ENCODE peak calls at places on chromosomes 11 and 22, in four cellular contexts. One of them, this sample, is unnamed.

GRCh38 chr11:84790849-84791427 is 836.2 kb downstream of the DLG2 start:
- DNase-seq in HCT116: no peak
- DNase-seq in K562: no peak
- DNase-seq in HepG2: no peak
- DNase-seq in this sample: no peak

GRCh38 chr11:104134760-104135159 is 29.2 kb downstream of the PDGFD start:
- DNase-seq in K562: no peak
- DNase-seq in HCT116: no peak
- DNase-seq in HepG2: no peak
- DNase-seq in this sample: no peak

GRCh38 chr11:76644591-76644990 is 26.0 kb downstream of the LRRC32 start:
- DNase-seq in HCT116: no peak
- DNase-seq in HepG2: no peak
- DNase-seq in K562: no peak
- DNase-seq in this sample: no peak

GRCh38 chr11:122984186-122985011 is 2.8 kb upstream of the BSX start:
- DNase-seq in HepG2: no peak
- DNase-seq in K562: no peak
- DNase-seq in HCT116: no peak
- DNase-seq in this sample: no peak

GRCh38 chr11:130420478-130421198 is 7.8 kb downstream of the ADAMTS8 start:
- DNase-seq in HepG2: no peak
- DNase-seq in K562: no peak
- DNase-seq in HCT116: no peak
- DNase-seq in this sample: no peak

GRCh38 chr11:88709567-88709966 is 356.2 kb downstream of the GRM5 start:
- DNase-seq in HepG2: no peak
- DNase-seq in K562: no peak
- DNase-seq in HCT116: no peak
- DNase-seq in this sample: peak

GRCh38 chr22:45952553-45952952 is 24.4 kb downstream of the WNT7B start:
- DNase-seq in K562: no peak
- DNase-seq in HCT116: no peak
- DNase-seq in HepG2: no peak
- DNase-seq in this sample: no peak

GRCh38 chr11:79198898-79199250 is 242.0 kb downstream of the TENM4 start:
- DNase-seq in HepG2: no peak
- DNase-seq in HCT116: no peak
- DNase-seq in K562: no peak
- DNase-seq in this sample: no peak

GRCh38 chr11:92948116-92948515 is 21.3 kb upstream of the MTNR1B start:
- DNase-seq in HepG2: peak
- DNase-seq in HCT116: no peak
- DNase-seq in K562: no peak
- DNase-seq in this sample: no peak

GRCh38 chr22:35824256-35824655 is 106.6 kb downstream of the APOL5 start:
- DNase-seq in HCT116: no peak
- DNase-seq in HepG2: peak
- DNase-seq in K562: no peak
- DNase-seq in this sample: no peak

GRCh38 chr22:17922925-17923898 is 101.1 kb downstream of the MICAL3 start:
- DNase-seq in K562: no peak
- DNase-seq in HCT116: no peak
- DNase-seq in HepG2: no peak
- DNase-seq in this sample: no peak

GRCh38 chr11:227824-228223 is 8.3 kb downstream of the SIRT3 start:
- DNase-seq in HepG2: no peak
- DNase-seq in K562: no peak
- DNase-seq in HCT116: no peak
- DNase-seq in this sample: no peak

GRCh38 chr11:21411114-21411513 is 741.7 kb downstream of the NELL1 start:
- DNase-seq in HepG2: peak
- DNase-seq in HCT116: no peak
- DNase-seq in K562: no peak
- DNase-seq in this sample: no peak

GRCh38 chr11:129460714-129461113 is 85.1 kb downstream of the BARX2 start:
- DNase-seq in HCT116: no peak
- DNase-seq in K562: no peak
- DNase-seq in HepG2: peak
- DNase-seq in this sample: no peak

GRCh38 chr11:44120169-44120568 is 24.7 kb downstream of the EXT2 start:
- DNase-seq in HCT116: no peak
- DNase-seq in K562: no peak
- DNase-seq in HepG2: no peak
- DNase-seq in this sample: no peak

GRCh38 chr22:36826262-36826661 is 9.4 kb upstream of the PVALB start:
- DNase-seq in HCT116: no peak
- DNase-seq in HepG2: no peak
- DNase-seq in K562: no peak
- DNase-seq in this sample: no peak
- TF ChIP-seq TCF7L2 in HCT116: no peak
- TF ChIP-seq TCF7L2 in HepG2: no peak
- TF ChIP-seq TCF7L2 in K562: no peak
- TF ChIP-seq TCF7L2 in this sample: no peak

DNA sequence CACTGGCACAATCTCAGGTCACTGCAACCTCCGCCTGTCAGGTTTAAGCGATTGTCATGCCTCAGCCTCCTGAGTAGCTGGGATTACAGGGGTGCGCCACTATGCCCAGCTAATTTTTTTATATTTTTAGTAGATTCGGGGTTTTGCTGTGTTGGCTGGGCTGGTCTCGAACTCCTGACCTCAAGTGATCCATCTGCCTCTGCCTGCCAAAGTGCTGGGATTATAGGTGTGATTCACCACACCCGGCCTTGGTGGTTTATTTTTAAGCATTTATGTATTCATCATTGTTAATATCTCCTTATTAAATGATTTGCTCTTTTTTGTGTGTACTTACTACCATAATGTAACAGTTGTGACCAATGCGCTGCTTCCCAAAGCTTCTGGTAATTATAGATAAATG is 171.7 kb downstream of the DDX10 start:
- DNase-seq in K562: no peak
- DNase-seq in HCT116: no peak
- DNase-seq in HepG2: no peak
- DNase-seq in this sample: no peak
- H3K4me3 ChIP-seq in K562: no peak
- H3K4me3 ChIP-seq in HCT116: no peak
- H3K4me3 ChIP-seq in HepG2: no peak
- H3K4me3 ChIP-seq in this sample: no peak

GRCh38 chr11:27976262-27976661 is 131.7 kb downstream of the KIF18A start:
- DNase-seq in K562: no peak
- DNase-seq in HCT116: no peak
- DNase-seq in HepG2: no peak
- DNase-seq in this sample: no peak

GRCh38 chr11:27977031-27977430 is 130.9 kb downstream of the KIF18A start:
- DNase-seq in K562: no peak
- DNase-seq in HCT116: peak
- DNase-seq in HepG2: no peak
- DNase-seq in this sample: peak

GRCh38 chr11:27972432-27973170 is 135.4 kb downstream of the KIF18A start:
- DNase-seq in HCT116: no peak
- DNase-seq in K562: no peak
- DNase-seq in HepG2: no peak
- DNase-seq in this sample: no peak

GRCh38 chr11:27973851-27974536 is 134.0 kb downstream of the KIF18A start:
- DNase-seq in HCT116: no peak
- DNase-seq in HepG2: no peak
- DNase-seq in K562: no peak
- DNase-seq in this sample: no peak

DNA sequence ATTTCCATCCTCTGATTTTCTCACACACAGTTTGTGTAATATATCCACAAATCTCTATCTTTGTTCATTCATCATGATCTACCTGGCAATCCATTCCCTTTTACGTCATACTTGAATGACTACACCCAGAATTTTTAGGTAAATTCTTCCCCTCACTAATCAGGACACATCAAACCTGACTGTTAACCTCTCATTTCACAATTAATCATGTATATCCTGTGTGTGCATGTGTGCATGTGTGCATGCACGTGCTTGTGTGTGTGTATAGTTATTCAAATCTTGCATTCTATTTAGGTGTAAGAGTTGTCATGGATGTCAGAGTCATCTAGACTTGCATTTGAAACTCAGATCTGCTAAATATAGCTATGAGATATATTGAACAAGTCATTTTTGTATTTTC is 130.4 kb downstream of the KIF18A start:
- DNase-seq in HCT116: no peak
- DNase-seq in HepG2: no peak
- DNase-seq in K562: no peak
- DNase-seq in this sample: no peak
- TF ChIP-seq TCF7L2 in HCT116: no peak
- TF ChIP-seq TCF7L2 in HepG2: no peak
- TF ChIP-seq TCF7L2 in K562: no peak
- TF ChIP-seq TCF7L2 in this sample: no peak

GRCh38 chr11:31795706-31796522 is 15.2 kb downstream of the PAX6 start:
- DNase-seq in HepG2: no peak
- DNase-seq in K562: no peak
- DNase-seq in HCT116: no peak
- DNase-seq in this sample: no peak

GRCh38 chr11:31797227-31798056 is 13.7 kb downstream of the PAX6 start:
- DNase-seq in K562: no peak
- DNase-seq in HCT116: no peak
- DNase-seq in HepG2: no peak
- DNase-seq in this sample: no peak

GRCh38 chr11:31798057-31799035 is 12.8 kb downstream of the PAX6 start:
- DNase-seq in K562: no peak
- DNase-seq in HCT116: no peak
- DNase-seq in HepG2: no peak
- DNase-seq in this sample: no peak

GRCh38 chr11:31794546-31794945 is 16.6 kb downstream of the PAX6 start:
- DNase-seq in K562: no peak
- DNase-seq in HCT116: no peak
- DNase-seq in HepG2: no peak
- DNase-seq in this sample: no peak

DNA sequence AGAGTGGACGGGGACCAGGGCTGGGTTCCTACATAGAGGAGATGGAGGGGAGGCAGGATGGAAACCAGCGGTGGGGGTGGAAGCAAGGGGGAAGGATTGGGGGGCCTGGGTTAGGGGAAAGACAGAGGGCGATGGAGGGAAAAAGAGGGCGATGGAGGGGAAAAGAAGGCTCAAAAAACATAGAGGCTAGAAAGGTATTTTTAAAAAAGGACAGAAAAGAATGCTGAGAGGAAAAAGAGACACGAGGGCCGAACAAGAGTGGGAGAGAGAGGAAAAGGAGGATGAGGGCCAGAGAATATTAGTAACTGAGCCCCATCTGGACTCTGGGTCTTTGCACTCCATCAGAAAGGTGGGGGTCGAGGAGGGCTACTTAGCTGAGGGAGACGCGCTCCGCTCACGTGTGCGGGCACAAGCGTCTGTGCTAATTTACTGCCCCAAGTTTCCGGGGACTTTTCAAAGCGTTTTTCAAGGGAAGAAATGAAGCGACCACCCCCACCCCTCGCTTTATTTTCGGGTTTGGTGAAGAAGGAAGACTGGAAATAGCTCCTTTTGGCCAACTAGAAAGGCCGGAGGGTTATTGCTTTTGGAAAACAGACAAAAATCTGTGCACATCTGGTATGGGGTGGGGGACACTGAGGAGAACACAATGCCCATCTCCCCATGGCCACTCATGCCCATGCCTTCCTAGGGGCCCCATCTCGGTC is 14.4 kb downstream of the PAX6 start:
- DNase-seq in HepG2: no peak
- DNase-seq in K562: no peak
- DNase-seq in HCT116: no peak
- DNase-seq in this sample: no peak
- H3K4me3 ChIP-seq in HepG2: no peak
- H3K4me3 ChIP-seq in K562: no peak
- H3K4me3 ChIP-seq in HCT116: no peak
- H3K4me3 ChIP-seq in this sample: no peak